ENCODE peak calls at places on chromosome 22, in four cellular contexts. One of them, this sample, is unnamed.

GRCh38 chr22:24302591-24302990 is 32.0 kb downstream of the SPECC1L start:
- DNase-seq in K562: no peak
- DNase-seq in H1: no peak
- DNase-seq in HepG2: peak
- DNase-seq in this sample: no peak

GRCh38 chr22:29767289-29768051 is at the start of gene UQCR10:
- DNase-seq in K562: peak
- DNase-seq in HepG2: peak
- DNase-seq in H1: peak
- DNase-seq in this sample: no peak

GRCh38 chr22:47245786-47246185 is 483.3 kb downstream of the TBC1D22A start:
- DNase-seq in H1: no peak
- DNase-seq in K562: no peak
- DNase-seq in HepG2: no peak
- DNase-seq in this sample: no peak

GRCh38 chr22:42769574-42770447 is 49.1 kb upstream of the A4GALT start:
- DNase-seq in K562: peak
- DNase-seq in HepG2: no peak
- DNase-seq in H1: no peak
- DNase-seq in this sample: peak

GRCh38 chr22:23787910-23788309 is 1.1 kb downstream of the SMARCB1 start:
- DNase-seq in K562: no peak
- DNase-seq in HepG2: no peak
- DNase-seq in H1: no peak
- DNase-seq in this sample: no peak

GRCh38 chr22:17842386-17842785 is 68.1 kb upstream of the BID start:
- DNase-seq in H1: no peak
- DNase-seq in HepG2: no peak
- DNase-seq in K562: no peak
- DNase-seq in this sample: no peak

GRCh38 chr22:35349704-35350538 is 31.0 kb upstream of the HMOX1 start:
- DNase-seq in K562: no peak
- DNase-seq in HepG2: no peak
- DNase-seq in H1: no peak
- DNase-seq in this sample: no peak

GRCh38 chr22:31425331-31426050 is 26.1 kb downstream of the DRG1 start:
- DNase-seq in H1: no peak
- DNase-seq in HepG2: no peak
- DNase-seq in K562: no peak
- DNase-seq in this sample: no peak

GRCh38 chr22:40560551-40560950 is 76.0 kb downstream of the MRTFA start:
- DNase-seq in K562: peak
- DNase-seq in H1: no peak
- DNase-seq in HepG2: no peak
- DNase-seq in this sample: no peak

GRCh38 chr22:37199839-37200161 is 11.8 kb upstream of the C1QTNF6 start:
- DNase-seq in K562: no peak
- DNase-seq in H1: no peak
- DNase-seq in HepG2: peak
- DNase-seq in this sample: no peak

GRCh38 chr22:48371391-48371790 is 1456.3 kb downstream of the BRD1 start:
- DNase-seq in H1: no peak
- DNase-seq in K562: no peak
- DNase-seq in HepG2: no peak
- DNase-seq in this sample: no peak

GRCh38 chr22:18012528-18012927 is 11.8 kb downstream of the MICAL3 start:
- DNase-seq in K562: no peak
- DNase-seq in HepG2: no peak
- DNase-seq in H1: no peak
- DNase-seq in this sample: no peak

GRCh38 chr22:35330258-35330861 is 30.7 kb downstream of the TOM1 start:
- DNase-seq in H1: no peak
- DNase-seq in HepG2: no peak
- DNase-seq in K562: no peak
- DNase-seq in this sample: no peak

DNA sequence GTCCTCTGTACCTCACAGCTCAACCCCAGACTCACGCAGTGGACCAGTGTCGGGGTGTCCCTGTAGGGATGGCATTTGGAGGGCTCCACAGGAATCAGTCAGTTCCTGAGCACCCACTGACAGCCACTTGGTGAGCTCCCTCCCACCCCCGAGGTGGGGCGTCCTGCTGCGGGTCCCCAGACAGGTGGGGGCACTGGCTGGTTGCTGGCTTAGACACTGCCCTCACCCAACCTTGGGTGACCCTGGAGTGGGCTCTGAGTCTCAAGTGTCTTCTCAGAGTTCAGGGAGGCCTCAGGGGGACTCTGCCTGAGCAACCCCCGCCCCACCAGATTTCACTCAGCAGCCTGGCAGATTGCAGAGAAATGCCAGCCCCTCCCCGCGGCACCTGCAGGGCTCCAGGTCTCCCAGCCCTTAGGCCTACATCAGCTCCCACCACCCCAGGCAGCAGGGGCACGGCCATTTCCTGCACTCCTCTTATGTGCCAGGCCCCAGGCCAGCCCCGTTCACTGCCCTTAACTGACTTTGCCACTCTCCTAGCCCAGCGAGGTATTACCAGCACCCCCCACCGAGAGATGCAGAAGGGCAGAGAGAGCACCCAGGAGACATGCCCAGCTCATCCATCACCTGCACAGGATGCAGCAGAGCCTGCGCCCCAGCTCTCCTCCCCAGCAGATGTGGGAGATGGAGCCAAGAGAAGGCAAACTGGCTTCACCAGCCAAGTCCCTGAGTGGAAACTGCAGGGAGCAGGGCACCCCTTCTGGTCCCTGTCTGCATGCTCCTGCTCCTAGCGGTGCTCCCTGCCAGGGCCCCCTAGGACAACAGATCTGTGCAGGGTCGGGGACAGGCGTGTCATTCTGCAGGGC is 2.4 kb downstream of the PRR5 start:
- DNase-seq in K562: no peak
- DNase-seq in H1: no peak
- DNase-seq in HepG2: no peak
- DNase-seq in this sample: no peak
- H3K4me3 ChIP-seq in K562: no peak
- H3K4me3 ChIP-seq in H1: no peak
- H3K4me3 ChIP-seq in HepG2: no peak
- H3K4me3 ChIP-seq in this sample: no peak

GRCh38 chr22:20940178-20940790 is 23.1 kb downstream of the CRKL start:
- DNase-seq in K562: no peak
- DNase-seq in H1: no peak
- DNase-seq in HepG2: no peak
- DNase-seq in this sample: no peak
- TF ChIP-seq BRCA1 in K562: no peak
- TF ChIP-seq BRCA1 in H1: no peak
- TF ChIP-seq BRCA1 in HepG2: no peak
- TF ChIP-seq BRCA1 in this sample: no peak

GRCh38 chr22:38843201-38843715 is 570 bp downstream of the NPTXR start:
- DNase-seq in H1: peak
- DNase-seq in K562: peak
- DNase-seq in HepG2: peak
- DNase-seq in this sample: no peak
- TF ChIP-seq TAF1 in H1: peak
- TF ChIP-seq TAF1 in K562: peak
- TF ChIP-seq TAF1 in HepG2: no peak
- TF ChIP-seq TAF1 in this sample: no peak

GRCh38 chr22:19770349-19771220 is 10.0 kb downstream of the TBX1 start:
- DNase-seq in HepG2: no peak
- DNase-seq in H1: no peak
- DNase-seq in K562: no peak
- DNase-seq in this sample: no peak
- H3K4me3 ChIP-seq in HepG2: no peak
- H3K4me3 ChIP-seq in H1: no peak
- H3K4me3 ChIP-seq in K562: no peak
- H3K4me3 ChIP-seq in this sample: no peak

GRCh38 chr22:25702046-25702445 is 39.9 kb upstream of the MYO18B start:
- DNase-seq in H1: no peak
- DNase-seq in HepG2: peak
- DNase-seq in K562: no peak
- DNase-seq in this sample: no peak
- TF ChIP-seq BRCA1 in H1: no peak
- TF ChIP-seq BRCA1 in HepG2: no peak
- TF ChIP-seq BRCA1 in K562: no peak
- TF ChIP-seq BRCA1 in this sample: no peak

GRCh38 chr22:49660321-49660720 is 167.4 kb downstream of the BRD1 start:
- DNase-seq in H1: no peak
- DNase-seq in HepG2: no peak
- DNase-seq in K562: no peak
- DNase-seq in this sample: no peak

GRCh38 chr22:49659924-49660315 is 167.8 kb downstream of the BRD1 start:
- DNase-seq in H1: no peak
- DNase-seq in HepG2: no peak
- DNase-seq in K562: no peak
- DNase-seq in this sample: no peak

GRCh38 chr22:49657974-49658550 is 169.6 kb downstream of the BRD1 start:
- DNase-seq in H1: no peak
- DNase-seq in K562: no peak
- DNase-seq in HepG2: no peak
- DNase-seq in this sample: no peak

GRCh38 chr22:49658902-49659280 is 168.8 kb downstream of the BRD1 start:
- DNase-seq in H1: no peak
- DNase-seq in HepG2: no peak
- DNase-seq in K562: no peak
- DNase-seq in this sample: no peak

GRCh38 chr22:49659281-49659923 is 168.3 kb downstream of the BRD1 start:
- DNase-seq in HepG2: no peak
- DNase-seq in K562: no peak
- DNase-seq in H1: no peak
- DNase-seq in this sample: no peak
- TF ChIP-seq TAF1 in HepG2: no peak
- TF ChIP-seq TAF1 in K562: no peak
- TF ChIP-seq TAF1 in H1: no peak
- TF ChIP-seq TAF1 in this sample: no peak

GRCh38 chr22:46086577-46087335 is 63.6 kb upstream of the PPARA start:
- DNase-seq in H1: no peak
- DNase-seq in HepG2: no peak
- DNase-seq in K562: peak
- DNase-seq in this sample: no peak

GRCh38 chr22:46084943-46085830 is 65.1 kb upstream of the PPARA start:
- DNase-seq in HepG2: no peak
- DNase-seq in H1: no peak
- DNase-seq in K562: peak
- DNase-seq in this sample: no peak

GRCh38 chr22:46084376-46084775 is 66.0 kb upstream of the PPARA start:
- DNase-seq in K562: no peak
- DNase-seq in HepG2: no peak
- DNase-seq in H1: no peak
- DNase-seq in this sample: no peak

GRCh38 chr22:46087336-46087690 is 63.0 kb upstream of the PPARA start:
- DNase-seq in K562: no peak
- DNase-seq in HepG2: no peak
- DNase-seq in H1: no peak
- DNase-seq in this sample: no peak

DNA sequence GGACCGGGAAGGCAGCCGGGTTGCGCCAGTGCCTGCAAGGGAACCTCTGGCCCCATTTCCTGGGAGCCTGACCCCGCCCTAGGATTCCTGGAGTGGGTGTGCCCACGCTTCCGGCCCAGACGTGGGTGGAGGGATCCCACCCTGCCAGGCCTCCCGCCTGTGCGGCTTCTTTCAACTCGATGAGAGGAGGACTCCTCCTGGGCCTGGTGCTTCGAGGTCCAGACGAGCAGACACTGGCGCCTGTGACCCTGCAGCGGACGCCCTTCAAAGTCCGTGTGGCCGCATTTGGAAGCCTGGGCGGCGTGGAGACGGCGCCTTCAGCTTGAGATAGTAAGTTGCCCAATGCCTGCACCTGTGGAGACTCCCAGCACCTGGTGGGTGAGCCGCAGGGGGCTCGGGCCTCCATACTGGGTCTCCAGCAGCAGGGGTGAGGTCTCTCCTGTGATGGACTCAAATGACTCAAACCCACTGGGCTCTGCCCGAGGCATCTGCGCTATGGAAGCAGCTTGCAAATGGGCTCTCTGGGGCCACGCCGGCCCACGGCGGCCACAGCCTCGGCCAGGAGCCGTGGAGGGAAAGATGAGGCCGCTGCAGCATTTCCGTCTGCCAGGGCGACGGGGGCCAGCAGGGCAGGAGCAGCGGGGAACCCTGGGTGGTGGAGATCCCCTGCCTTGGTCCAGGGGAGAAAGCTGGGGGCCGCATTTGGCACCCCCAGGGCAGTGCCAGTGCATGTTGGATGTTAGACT is 64.3 kb upstream of the PPARA start:
- DNase-seq in H1: no peak
- DNase-seq in K562: peak
- DNase-seq in HepG2: no peak
- DNase-seq in this sample: no peak
- H3K4me3 ChIP-seq in H1: no peak
- H3K4me3 ChIP-seq in K562: peak
- H3K4me3 ChIP-seq in HepG2: no peak
- H3K4me3 ChIP-seq in this sample: no peak

GRCh38 chr22:49433044-49433443 is 394.6 kb downstream of the BRD1 start:
- DNase-seq in HepG2: no peak
- DNase-seq in H1: no peak
- DNase-seq in K562: no peak
- DNase-seq in this sample: no peak
- TF ChIP-seq BRCA1 in HepG2: no peak
- TF ChIP-seq BRCA1 in H1: no peak
- TF ChIP-seq BRCA1 in K562: no peak
- TF ChIP-seq BRCA1 in this sample: no peak

GRCh38 chr22:39135092-39135896 is 17.2 kb downstream of the CBX7 start:
- DNase-seq in HepG2: peak
- DNase-seq in K562: peak
- DNase-seq in H1: peak
- DNase-seq in this sample: no peak
- TF ChIP-seq TAF1 in HepG2: no peak
- TF ChIP-seq TAF1 in K562: no peak
- TF ChIP-seq TAF1 in H1: no peak
- TF ChIP-seq TAF1 in this sample: no peak

This sample was measured in GM12878.